ENCODE peak calls at places on chromosomes 2 and 18, in four cellular contexts. G is pancreas, X is substantia nigra, H is fibroblast of lung. E is an unnamed sample.

GRCh38 chr2:113208995-113209868 is 35.5 kb downstream of the PSD4 start:
- DNase-seq in X (no peak), H (peak), G (no peak), E (no peak)

GRCh38 chr2:898319-898718 is 52.3 kb upstream of the SNTG2 start:
- DNase-seq in G (no peak), H (no peak), X (no peak), E (no peak)

GRCh38 chr18:26649193-26649543 is 100.8 kb upstream of the KCTD1 start:
- DNase-seq in X (no peak), H (no peak), G (no peak), E (no peak)

GRCh38 chr2:71894266-71894665 is 253.4 kb downstream of the CYP26B1 start:
- DNase-seq in X (no peak), G (no peak), H (no peak), E (no peak)

GRCh38 chr18:41324934-41325333 is 630.1 kb upstream of the PIK3C3 start:
- DNase-seq in X (no peak), G (no peak), H (peak), E (no peak)

GRCh38 chr18:47999801-48000248 is 69.4 kb upstream of the SMAD2 start:
- DNase-seq in X (no peak), H (no peak), G (no peak), E (no peak)

GRCh38 chr18:9535430-9535972 is 60.2 kb downstream of the RALBP1 start:
- DNase-seq in G (no peak), X (no peak), H (peak), E (peak)

GRCh38 chr2:215137741-215138340 is 585 bp downstream of the ABCA12 start:
- DNase-seq in G (no peak), H (peak), X (no peak), E (no peak)

GRCh38 chr2:176562359-176563043 is 293.3 kb downstream of the MTX2 start:
- DNase-seq in G (no peak), H (peak), X (no peak), E (no peak)

GRCh38 chr2:172226244-172227061 is 123.8 kb upstream of the DLX2 start:
- DNase-seq in G (peak), X (no peak), H (no peak), E (no peak)

GRCh38 chr2:143965493-143966164 is 554.3 kb downstream of the ZEB2 start:
- DNase-seq in H (no peak), X (no peak), G (no peak), E (no peak)

GRCh38 chr2:151437630-151438029 is 27.9 kb downstream of the RIF1 start:
- DNase-seq in H (peak), G (no peak), X (no peak), E (no peak)

GRCh38 chr2:74584088-74584645 is 29.6 kb downstream of the DOK1 start:
- DNase-seq in X (no peak), H (peak), G (no peak), E (no peak)

GRCh38 chr2:132670104-132670960 is at the start of gene LYPD1:
- DNase-seq in G (peak), X (no peak), H (peak), E (no peak)

GRCh38 chr2:43531251-43531650 is 64.6 kb downstream of the THADA start:
- DNase-seq in H (no peak), G (no peak), X (no peak), E (no peak)
- H3K27ac ChIP-seq in H (no peak), G (no peak), X (no peak), E (no peak)

GRCh38 chr2:26067980-26068507 is 34.2 kb downstream of the RAB10 start:
- DNase-seq in H (no peak), X (no peak), G (no peak), E (no peak)
- H3K27ac ChIP-seq in H (peak), X (no peak), G (no peak), E (no peak)

GRCh38 chr2:238685327-238685709 is 162.6 kb upstream of the TWIST2 start:
- DNase-seq in X (no peak), H (no peak), G (no peak), E (no peak)

GRCh38 chr2:238685713-238686112 is 162.2 kb upstream of the TWIST2 start:
- DNase-seq in H (no peak), X (no peak), G (no peak), E (no peak)

GRCh38 chr2:238688197-238689153 is 159.4 kb upstream of the TWIST2 start:
- DNase-seq in H (peak), X (no peak), G (no peak), E (no peak)

GRCh38 chr2:238684362-238685326 is 163.2 kb upstream of the TWIST2 start:
- DNase-seq in H (peak), G (no peak), X (no peak), E (no peak)

DNA sequence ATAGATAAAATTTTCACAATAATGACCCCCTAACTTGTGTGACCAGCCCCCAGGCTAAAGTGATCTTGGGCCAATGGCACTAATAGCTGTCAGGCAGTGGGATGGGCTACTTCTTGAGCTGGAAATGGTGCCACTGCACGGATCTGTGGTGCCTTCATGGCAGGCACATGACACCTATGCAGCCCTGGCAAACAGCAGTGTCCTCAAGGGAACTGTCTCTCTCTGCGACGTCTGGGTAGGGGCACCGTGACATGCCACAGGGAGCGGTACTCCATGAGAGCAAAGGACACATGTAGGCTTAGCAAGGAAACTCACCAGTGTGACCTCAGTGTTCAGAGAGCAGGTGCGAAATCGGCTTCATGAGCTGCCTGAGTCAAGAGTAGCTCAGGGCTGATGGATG is 161.7 kb upstream of the TWIST2 start:
- DNase-seq in X (no peak), H (no peak), G (no peak), E (no peak)
- H3K27ac ChIP-seq in X (no peak), H (no peak), G (no peak), E (no peak)

DNA sequence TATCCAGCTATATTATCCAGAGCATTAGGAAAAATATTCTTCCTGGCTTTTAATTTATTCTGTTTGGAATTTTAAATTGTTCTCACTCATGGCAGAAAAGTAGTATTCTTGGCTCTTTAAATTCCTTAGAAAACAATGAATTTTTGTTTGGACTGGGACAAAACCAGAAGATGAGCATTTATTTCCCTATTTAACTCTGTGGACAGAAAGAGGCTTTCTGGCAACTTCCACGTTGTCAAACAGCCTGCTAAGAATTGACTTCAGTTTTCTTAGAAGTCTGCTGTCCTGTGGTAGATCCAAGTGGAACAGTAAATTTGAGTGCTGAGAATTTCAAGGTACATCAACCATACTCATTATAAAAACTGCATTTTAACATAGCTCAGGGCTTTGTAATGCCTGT is 83.7 kb downstream of the MGAT5 start:
- DNase-seq in X (no peak), H (no peak), G (no peak), E (no peak)
- H3K27ac ChIP-seq in X (no peak), H (no peak), G (no peak), E (no peak)

DNA sequence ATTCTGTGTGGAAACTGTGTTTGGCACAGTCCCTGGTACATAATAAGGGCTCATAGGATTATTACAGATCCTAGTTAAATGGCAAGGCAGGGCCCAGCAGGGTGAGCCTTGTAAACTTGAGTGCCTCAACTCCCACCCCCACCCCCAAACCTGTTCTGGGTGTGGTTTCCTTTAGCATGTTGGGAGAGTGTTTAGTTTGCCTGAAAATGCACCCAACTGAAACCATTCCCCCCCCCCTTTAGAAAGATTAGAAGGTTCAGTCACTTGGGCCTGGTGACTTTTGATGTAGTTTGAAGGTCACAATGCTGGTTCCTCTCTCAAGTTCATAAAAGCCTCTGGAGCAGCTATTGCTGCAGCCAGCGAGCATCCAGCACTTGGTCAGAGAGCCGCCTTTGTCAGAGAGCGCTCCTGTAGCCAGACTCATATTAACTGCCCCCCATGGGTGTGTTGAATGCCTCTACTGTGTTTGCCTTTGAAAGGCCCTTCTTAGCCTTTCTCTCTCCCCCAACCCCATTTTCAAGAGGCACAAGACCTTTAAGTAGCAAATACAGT is 113.7 kb downstream of the SPTBN1 start:
- DNase-seq in X (no peak), G (no peak), H (no peak), E (no peak)
- H3K27ac ChIP-seq in X (no peak), G (no peak), H (no peak), E (peak)

DNA sequence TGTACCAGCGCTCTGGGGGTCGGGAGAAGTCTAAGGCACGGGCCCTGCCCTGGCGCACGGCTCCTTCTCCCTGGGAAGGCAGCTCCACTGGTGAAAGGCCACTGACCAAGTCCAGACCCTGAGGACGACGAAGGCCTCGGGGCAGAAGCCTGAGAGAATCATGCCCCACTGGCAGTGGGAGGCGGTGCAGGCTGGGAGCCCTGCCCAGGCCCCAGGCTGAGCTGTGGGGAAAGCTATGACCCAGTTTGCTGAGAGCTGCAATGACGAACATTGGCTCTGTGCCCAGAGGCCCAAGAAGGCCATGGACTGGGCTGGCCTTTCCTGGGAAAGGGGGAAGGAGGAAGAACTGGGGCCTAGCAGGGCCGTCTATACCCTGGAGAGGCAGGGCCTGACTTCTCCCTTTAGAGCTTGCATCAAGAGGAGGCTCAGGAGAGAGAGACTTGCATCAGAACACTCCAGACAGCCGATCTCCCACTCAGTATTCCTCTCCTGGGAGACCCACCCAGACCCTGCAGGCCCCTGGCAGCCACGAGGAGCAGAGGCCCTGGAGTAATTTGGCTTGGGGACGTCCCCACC is 32.9 kb downstream of the HS1BP3 start:
- DNase-seq in X (peak), G (peak), H (peak), E (peak)
- H3K27ac ChIP-seq in X (peak), G (peak), H (peak), E (peak)

DNA sequence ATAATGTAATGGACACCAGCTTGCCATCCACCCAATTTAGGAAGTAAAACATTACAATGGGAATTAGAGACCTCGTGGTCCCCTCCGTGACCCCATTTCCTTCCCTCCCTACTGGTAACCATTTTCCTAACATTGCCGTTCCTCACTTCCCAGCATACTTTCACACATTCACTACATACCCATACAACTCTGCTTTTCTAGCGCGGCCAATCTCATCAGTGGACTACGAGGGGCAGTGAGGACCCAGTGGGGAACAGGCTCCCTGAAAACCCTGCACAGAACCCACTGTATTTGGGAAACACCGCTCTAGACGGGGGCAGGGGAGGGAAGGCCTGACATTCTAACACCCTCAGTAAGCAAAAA is 1.1 kb downstream of the ENOSF1 start:
- DNase-seq in X (no peak), H (no peak), G (no peak), E (no peak)
- H3K27ac ChIP-seq in X (peak), H (peak), G (peak), E (peak)

GRCh38 chr18:73677458-73677857 is 470.2 kb downstream of the FBXO15 start:
- DNase-seq in G (no peak), X (no peak), H (no peak), E (no peak)
- H3K27ac ChIP-seq in G (no peak), X (no peak), H (no peak), E (no peak)